ENCODE peak calls at places on chromosomes 7 and 10, in six cellular contexts. Y is AG04450, M is cardiac muscle cell, W is GM23248, K is brain microvascular endothelial cell, R is adrenal gland. U is an unnamed sample.

GRCh38 chr7:116417593-116418345 is 81.8 kb upstream of the CAV2 start:
- DNase-seq in Y (no peak), M (peak; percentile 67), R (no peak), K (no peak), W (no peak), U (no peak)

GRCh38 chr10:5575482-5576153 is 50.9 kb downstream of the CALML3 start:
- DNase-seq in R (no peak), K (no peak), M (peak; percentile 71), Y (peak; percentile 33), W (peak; percentile 87), U (no peak)

GRCh38 chr7:78141533-78142281 is 343.1 kb downstream of the PHTF2 start:
- DNase-seq in W (peak; percentile 82), Y (peak; percentile 51), R (no peak), M (peak; percentile 50), K (no peak), U (no peak)

GRCh38 chr10:13839430-13839986 is 252.7 kb downstream of the PRPF18 start:
- DNase-seq in R (no peak), W (peak; percentile 90), M (peak; percentile 78), K (peak; percentile 93), Y (peak; percentile 74), U (peak; percentile 73)

GRCh38 chr10:78416031-78416800 is 382.6 kb downstream of the RPS24 start:
- DNase-seq in R (no peak), K (peak; percentile 3), Y (no peak), M (no peak), W (peak; percentile 96), U (no peak)

GRCh38 chr10:82378146-82378545 is 503.2 kb downstream of the NRG3 start:
- DNase-seq in K (peak; percentile 40), W (peak; percentile 73), R (peak; percentile 77), M (peak; percentile 80), Y (no peak), U (peak; percentile 49)

GRCh38 chr7:46972205-46972604 is 609.7 kb downstream of the TNS3 start:
- DNase-seq in Y (peak; percentile 30), R (no peak), W (peak; percentile 81), K (peak; percentile 75), M (peak; percentile 80), U (no peak)

GRCh38 chr7:39622609-39623311 is 612 bp upstream of the RALA start:
- DNase-seq in W (no peak), Y (no peak), R (no peak), M (no peak), K (no peak), U (no peak)

GRCh38 chr10:116733566-116733965 is 8.8 kb downstream of the HSPA12A start:
- DNase-seq in W (peak; percentile 54), Y (peak; percentile 66), K (no peak), M (no peak), R (no peak), U (no peak)

GRCh38 chr7:110539216-110539615 is 551.7 kb upstream of the LRRN3 start:
- DNase-seq in K (no peak), Y (peak; percentile 32), M (no peak), W (no peak), R (no peak), U (no peak)

GRCh38 chr7:144384555-144385245 is 18.8 kb downstream of the NOBOX start:
- DNase-seq in R (peak; percentile 24), Y (no peak), K (peak; percentile 52), W (no peak), M (peak; percentile 55), U (no peak)

GRCh38 chr10:34886906-34887615 is 72.0 kb upstream of the PARD3 start:
- DNase-seq in K (no peak), M (no peak), R (no peak), W (no peak), Y (no peak), U (no peak)

GRCh38 chr7:38929460-38930171 is 20.6 kb upstream of the VPS41 start:
- DNase-seq in R (no peak), M (peak; percentile 14), W (no peak), Y (no peak), K (no peak), U (no peak)

GRCh38 chr10:34931216-34931615 is 116.1 kb upstream of the PARD3 start:
- DNase-seq in Y (no peak), W (no peak), M (no peak), K (no peak), R (peak; percentile 49), U (no peak)

GRCh38 chr7:34039033-34039432 is 133.7 kb downstream of the BMPER start:
- DNase-seq in M (peak; percentile 25), K (no peak), Y (no peak), R (no peak), W (peak; percentile 18), U (no peak)

GRCh38 chr7:84105582-84105981 is 89.0 kb downstream of the SEMA3A start:
- DNase-seq in M (peak; percentile 19), R (no peak), W (peak; percentile 51), K (no peak), Y (no peak), U (no peak)

GRCh38 chr7:85464042-85464651 is 277.3 kb upstream of the SEMA3D start:
- DNase-seq in Y (no peak), M (peak; percentile 28), W (peak; percentile 29), R (no peak), K (no peak), U (no peak)

GRCh38 chr7:155459867-155460461 is 2.0 kb downstream of the EN2 start:
- DNase-seq in M (no peak), K (no peak), R (no peak), W (no peak), Y (no peak), U (no peak)

GRCh38 chr10:114045071-114045737 is 1.5 kb downstream of the ADRB1 start:
- DNase-seq in M (no peak), W (peak; percentile 52), K (no peak), R (no peak), Y (no peak), U (peak; percentile 62)

GRCh38 chr7:126499481-126499880 is 753.3 kb downstream of the GRM8 start:
- DNase-seq in K (no peak), W (no peak), M (no peak), R (no peak), Y (no peak), U (no peak)

GRCh38 chr7:113085781-113086390 is 741 bp downstream of the GPR85 start:
- DNase-seq in M (peak; percentile 5), K (no peak), R (no peak), W (peak; percentile 46), Y (no peak), U (no peak)

GRCh38 chr7:29084832-29085231 is 61.5 kb downstream of the CPVL start:
- DNase-seq in K (no peak), Y (no peak), R (no peak), W (no peak), M (no peak), U (no peak)

GRCh38 chr7:44279731-44280505 is 45.5 kb downstream of the CAMK2B start:
- DNase-seq in K (no peak), M (no peak), W (no peak), Y (no peak), R (peak; percentile 2), U (no peak)

GRCh38 chr10:46319383-46319782 is 32.6 kb downstream of the ANTXRL start:
- DNase-seq in K (no peak), M (no peak), W (no peak), Y (no peak), R (no peak), U (no peak)

GRCh38 chr10:46323176-46323575 is 36.4 kb downstream of the ANTXRL start:
- DNase-seq in M (peak; percentile 36), Y (no peak), K (no peak), W (no peak), R (no peak), U (no peak)

GRCh38 chr10:46325021-46325420 is 38.2 kb downstream of the ANTXRL start:
- DNase-seq in Y (no peak), M (peak; percentile 10), K (no peak), W (peak; percentile 43), R (no peak), U (no peak)

GRCh38 chr10:46318808-46319207 is 32.0 kb downstream of the ANTXRL start:
- DNase-seq in R (peak; percentile 21), K (no peak), M (peak; percentile 41), Y (no peak), W (no peak), U (no peak)

GRCh38 chr10:46321770-46322169 is 35.0 kb downstream of the ANTXRL start:
- DNase-seq in W (no peak), R (no peak), Y (no peak), M (no peak), K (no peak), U (no peak)
- H3K27me3 ChIP-seq in W (peaks cover 5% of the 10 kb centered on the region), R (no peaks in the 10 kb centered on the region), Y (no peaks in the 10 kb centered on the region), M (no peaks in the 10 kb centered on the region), K (no peaks in the 10 kb centered on the region), U (no peaks in the 10 kb centered on the region)

DNA sequence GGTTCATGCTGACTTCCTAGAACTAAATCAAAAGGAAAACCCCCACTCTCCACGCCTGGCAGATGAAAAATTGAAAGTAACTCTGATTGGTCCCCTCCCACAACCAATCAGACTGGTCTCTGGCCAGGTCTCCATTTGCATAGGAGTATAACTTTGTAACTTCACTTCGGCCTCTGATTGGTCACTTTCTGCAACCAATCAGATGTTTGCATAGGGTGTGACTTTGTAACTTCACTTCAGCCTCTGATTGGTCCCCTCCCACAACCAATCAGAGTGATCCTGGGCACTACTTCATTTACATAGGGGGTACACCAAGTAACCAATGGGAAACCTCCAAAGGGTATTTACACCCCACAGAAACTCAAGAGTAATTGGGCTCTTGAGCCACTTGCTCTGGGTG is 306.6 kb upstream of the PFKP start:
- DNase-seq in W (no peak), Y (no peak), M (no peak), K (no peak), R (no peak), U (no peak)
- H3K27me3 ChIP-seq in W (no peaks in the 10 kb centered on the region), Y (no peaks in the 10 kb centered on the region), M (no peaks in the 10 kb centered on the region), K (no peaks in the 10 kb centered on the region), R (no peaks in the 10 kb centered on the region), U (no peaks in the 10 kb centered on the region)

GRCh38 chr10:69652857-69653199 is 22.8 kb downstream of the FAM241B start:
- DNase-seq in R (no peak), W (no peak), M (no peak), Y (no peak), K (no peak), U (no peak)
- H3K27me3 ChIP-seq in R (no peaks in the 10 kb centered on the region), W (peaks cover 41% of the 10 kb centered on the region), M (no peaks in the 10 kb centered on the region), Y (peaks cover 54% of the 10 kb centered on the region), K (no peaks in the 10 kb centered on the region), U (no peaks in the 10 kb centered on the region)

GRCh38 chr10:63157845-63158624 is 24.9 kb downstream of the NRBF2 start:
- DNase-seq in Y (peak; percentile 86), M (peak; percentile 95), W (peak; percentile 90), K (peak; percentile 35), R (peak; percentile 55), U (peak; percentile 45)
- H3K27me3 ChIP-seq in Y (no peaks in the 10 kb centered on the region), M (no peaks in the 10 kb centered on the region), W (no peaks in the 10 kb centered on the region), K (no peaks in the 10 kb centered on the region), R (no peaks in the 10 kb centered on the region), U (no peaks in the 10 kb centered on the region)